ENCODE peak calls at places on chromosome 18, in five cellular contexts. Q is activated naive CD4-positive, alpha-beta T cell; R is mesenteric fat pad; B is lung; J is NCI-H2107. C is an unnamed sample.

GRCh38 chr18:56168049-56168781 is 470.2 kb downstream of the TXNL1 start:
- DNase-seq in B (no peak), J (no peak), Q (no peak), R (no peak), C (no peak)

GRCh38 chr18:13643261-13643671 is 83.1 kb downstream of the FAM210A start:
- DNase-seq in R (no peak), B (no peak), Q (no peak), J (no peak), C (no peak)

GRCh38 chr18:23259701-23260661 is 124.7 kb downstream of the CABLES1 start:
- DNase-seq in Q (no peak), B (peak; percentile 89), J (peak; percentile 66), R (no peak), C (no peak)

GRCh38 chr18:63322908-63323634 is 3.5 kb upstream of the BCL2 start:
- DNase-seq in Q (no peak), R (no peak), J (peak; percentile 76), B (peak; percentile 65), C (peak; percentile 31)

GRCh38 chr18:57921708-57922107 is 118.6 kb upstream of the ATP8B1 start:
- DNase-seq in R (no peak), B (no peak), Q (no peak), J (no peak), C (no peak)

GRCh38 chr18:52570975-52571374 is 231.0 kb downstream of the DCC start:
- DNase-seq in J (no peak), Q (no peak), B (no peak), R (no peak), C (no peak)

GRCh38 chr18:50099725-50100414 is 95.1 kb downstream of the MYO5B start:
- DNase-seq in J (no peak), B (no peak), R (no peak), Q (no peak), C (no peak)

GRCh38 chr18:46260879-46261143 is 156.6 kb downstream of the HAUS1 start:
- DNase-seq in Q (no peak), B (no peak), J (no peak), R (no peak), C (no peak)

GRCh38 chr18:9741821-9742541 is 33.9 kb downstream of the RAB31 start:
- DNase-seq in R (peak; percentile 87), J (no peak), B (no peak), Q (no peak), C (no peak)

GRCh38 chr18:58862851-58863538 is 1.7 kb upstream of the ZNF532 start:
- DNase-seq in R (no peak), Q (peak; percentile 4), B (peak; percentile 35), J (peak; percentile 54), C (peak; percentile 15)

GRCh38 chr18:76618721-76619120 is 123.7 kb upstream of the ZNF516 start:
- DNase-seq in Q (no peak), R (no peak), J (no peak), B (no peak), C (no peak)

GRCh38 chr18:42296723-42297122 is 341.7 kb downstream of the PIK3C3 start:
- DNase-seq in J (no peak), R (no peak), B (no peak), Q (no peak), C (no peak)

GRCh38 chr18:45166341-45167108 is 448.8 kb upstream of the SLC14A2 start:
- DNase-seq in B (no peak), R (no peak), Q (no peak), J (no peak), C (no peak)

GRCh38 chr18:33355756-33356155 is 84.8 kb downstream of the CCDC178 start:
- DNase-seq in R (no peak), Q (no peak), B (no peak), J (no peak), C (no peak)

GRCh38 chr18:73881396-73881795 is 266.2 kb downstream of the FBXO15 start:
- DNase-seq in R (no peak), J (no peak), Q (no peak), B (no peak), C (no peak)

GRCh38 chr18:8703781-8704301 is 1.5 kb upstream of the MTCL1 start:
- DNase-seq in Q (no peak), R (no peak), B (no peak), J (no peak), C (no peak)

GRCh38 chr18:54023471-54023870 is 201.0 kb downstream of the MBD2 start:
- DNase-seq in R (no peak), B (no peak), J (no peak), Q (no peak), C (no peak)

GRCh38 chr18:52348209-52348608 is 8.2 kb downstream of the DCC start:
- DNase-seq in R (no peak), Q (no peak), B (no peak), J (no peak), C (no peak)

GRCh38 chr18:48817021-48817461 is 133.7 kb downstream of the SMAD7 start:
- DNase-seq in R (peak; percentile 76), B (no peak), J (no peak), Q (no peak), C (no peak)

GRCh38 chr18:53941601-53942335 is 282.7 kb downstream of the MBD2 start:
- DNase-seq in J (no peak), B (no peak), Q (no peak), R (no peak), C (no peak)

GRCh38 chr18:67104700-67105284 is 411.7 kb downstream of the DSEL start:
- DNase-seq in J (peak; percentile 63), R (no peak), B (peak; percentile 55), Q (no peak), C (no peak)

GRCh38 chr18:31217455-31217854 is 54.8 kb upstream of the DSC1 start:
- DNase-seq in Q (no peak), J (no peak), B (no peak), R (no peak), C (no peak)

GRCh38 chr18:77084757-77085035 is 47.9 kb downstream of the MBP start:
- DNase-seq in R (no peak), J (no peak), Q (no peak), B (no peak), C (no peak)

GRCh38 chr18:10682368-10682714 is 156.5 kb downstream of the NAPG start:
- DNase-seq in B (no peak), R (no peak), Q (no peak), J (no peak), C (no peak)

GRCh38 chr18:2982452-2983172 is 30.3 kb downstream of the LPIN2 start:
- DNase-seq in R (no peak), B (no peak), Q (no peak), J (no peak), C (no peak)

GRCh38 chr18:35376393-35376741 is 770 bp downstream of the ZNF396 start:
- DNase-seq in Q (no peak), J (no peak), R (no peak), B (no peak), C (no peak)

GRCh38 chr18:74456017-74456408 is 1.1 kb downstream of the DIPK1C start:
- DNase-seq in Q (no peak), J (no peak), B (no peak), R (no peak), C (no peak)

GRCh38 chr18:12742453-12742852 is 39.6 kb downstream of the PSMG2 start:
- DNase-seq in Q (no peak), B (no peak), J (no peak), R (no peak), C (no peak)

GRCh38 chr18:79640875-79641274 is 38.7 kb upstream of the CTDP1 start:
- DNase-seq in Q (no peak), B (no peak), J (no peak), R (no peak), C (no peak)

C was measured in central memory CD8-positive, alpha-beta T cell.